ENCODE peak calls at places on chromosomes 6 and 20, in six cellular contexts. Z, S, N, K, B and X are unnamed samples.

GRCh38 chr6:161869491-161869890 is 595.6 kb upstream of the AGPAT4 start:
- DNase-seq in Z (no peak), S (no peak), K (no peak), N (no peak), B (no peak), X (no peak)

GRCh38 chr20:51034461-51034860 is 11.6 kb upstream of the KCNG1 start:
- DNase-seq in S (no peak), N (no peak), B (no peak), K (no peak), Z (no peak), X (no peak)

GRCh38 chr20:40668449-40669228 is 20.4 kb downstream of the MAFB start:
- DNase-seq in B (no peak), K (no peak), N (no peak), S (no peak), Z (no peak), X (no peak)

GRCh38 chr6:163249651-163250101 is 164.8 kb upstream of the QKI start:
- DNase-seq in Z (no peak), K (no peak), N (no peak), B (no peak), S (no peak), X (no peak)

GRCh38 chr6:97925504-97925903 is 642.5 kb upstream of the MMS22L start:
- DNase-seq in Z (no peak), N (no peak), S (no peak), B (no peak), K (no peak), X (peak)

GRCh38 chr6:21431526-21431925 is 162.0 kb upstream of the SOX4 start:
- DNase-seq in B (no peak), K (no peak), N (no peak), S (no peak), Z (no peak), X (no peak)

GRCh38 chr6:100614933-100615332 is 150.2 kb upstream of the SIM1 start:
- DNase-seq in N (no peak), B (no peak), K (no peak), S (no peak), Z (no peak), X (no peak)

GRCh38 chr20:39214778-39215177 is 252.6 kb downstream of the DHX35 start:
- DNase-seq in B (no peak), N (no peak), Z (no peak), K (no peak), S (no peak), X (peak)

GRCh38 chr6:11744753-11745152 is 33.9 kb downstream of the ADTRP start:
- DNase-seq in S (no peak), K (no peak), B (peak), Z (peak), N (peak), X (no peak)

GRCh38 chr6:135637701-135638100 is 140.2 kb upstream of the AHI1 start:
- DNase-seq in N (no peak), Z (peak), S (no peak), B (no peak), K (no peak), X (no peak)

GRCh38 chr20:58718121-58718563 is 25.5 kb downstream of the NPEPL1 start:
- DNase-seq in K (no peak), B (no peak), Z (no peak), S (no peak), N (no peak), X (no peak)

GRCh38 chr20:48287552-48288170 is 502.4 kb upstream of the SULF2 start:
- DNase-seq in Z (no peak), B (peak), K (no peak), N (no peak), S (no peak), X (no peak)

GRCh38 chr6:36386495-36387439 is 702 bp downstream of the ETV7 start:
- DNase-seq in K (peak), S (no peak), Z (peak), B (peak), N (peak), X (peak)

GRCh38 chr6:139888691-139889122 is 514.3 kb upstream of the CITED2 start:
- DNase-seq in N (peak), S (peak), B (no peak), K (peak), Z (peak), X (peak)

GRCh38 chr6:147131728-147132127 is 72.5 kb upstream of the STXBP5 start:
- DNase-seq in K (no peak), S (no peak), Z (peak), B (no peak), N (peak), X (peak)

GRCh38 chr6:154993710-154994109 is 1.4 kb upstream of the TIAM2 start:
- DNase-seq in B (no peak), Z (no peak), K (no peak), S (no peak), N (no peak), X (no peak)

GRCh38 chr6:87904041-87904440 is 143.6 kb upstream of the SPACA1 start:
- DNase-seq in S (no peak), K (no peak), Z (no peak), B (no peak), N (no peak), X (peak)

GRCh38 chr6:157107915-157108651 is 215.2 kb downstream of the TMEM242 start:
- DNase-seq in K (no peak), N (peak), B (peak), Z (peak), S (no peak), X (peak)

GRCh38 chr6:37168163-37168758 is 1.7 kb upstream of the PIM1 start:
- DNase-seq in Z (no peak), S (no peak), N (no peak), K (no peak), B (no peak), X (peak)

GRCh38 chr20:59222982-59223610 is 59.5 kb downstream of the ZNF831 start:
- DNase-seq in B (no peak), S (no peak), N (no peak), K (no peak), Z (no peak), X (no peak)

GRCh38 chr20:37759761-37760209 is 66.0 kb downstream of the CTNNBL1 start:
- DNase-seq in K (no peak), S (no peak), Z (no peak), B (no peak), N (no peak), X (no peak)

GRCh38 chr6:44000164-44000842 is 126.9 kb downstream of the MRPL14 start:
- DNase-seq in N (peak), Z (peak), B (no peak), K (no peak), S (no peak), X (peak)
- H3K18ac ChIP-seq in N (peak), Z (no peak), B (no peak), K (peak), S (peak), X (peak)

DNA sequence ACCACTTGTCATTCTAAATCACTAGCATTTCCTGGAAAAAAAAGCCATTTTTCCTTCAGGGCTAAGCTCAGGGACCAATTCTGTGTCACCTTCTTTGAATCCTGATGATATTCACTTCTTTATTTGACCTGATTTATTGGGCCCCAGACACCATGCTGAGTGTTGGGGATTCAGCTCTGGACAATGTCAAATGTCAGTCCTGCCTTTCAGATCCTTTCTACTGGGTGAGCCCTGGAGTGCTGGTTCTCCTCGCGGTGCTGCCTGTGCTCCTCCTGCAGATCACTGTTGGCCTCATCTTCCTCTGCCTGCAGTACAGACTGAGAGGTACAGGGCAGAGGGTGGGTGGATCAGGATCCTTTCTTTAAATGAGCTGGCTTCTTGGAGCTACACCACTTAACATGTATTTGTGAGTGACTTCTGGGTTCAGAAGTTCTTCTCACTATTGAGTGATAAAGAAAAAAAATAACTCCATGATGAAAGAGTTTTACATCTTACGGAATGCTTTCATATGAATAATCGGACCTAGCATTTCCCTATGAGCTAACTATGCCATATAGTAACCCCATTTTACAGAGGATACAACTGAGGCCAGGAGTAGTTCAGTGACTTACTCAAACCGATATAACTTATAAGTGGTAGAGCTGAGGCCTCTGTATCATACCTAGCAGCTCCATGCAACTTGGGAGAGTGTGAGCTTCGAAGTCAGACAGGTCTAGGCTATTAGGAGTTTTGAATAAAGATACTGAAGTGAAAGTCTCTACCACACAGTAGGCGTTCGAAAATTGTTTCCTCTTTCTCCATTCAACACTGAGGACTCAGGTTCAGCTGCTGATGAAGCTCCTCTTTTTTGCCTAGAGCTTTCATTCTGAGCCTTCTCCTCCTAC is 9.3 kb downstream of the MOG start:
- DNase-seq in B (no peak), N (no peak), K (no peak), S (no peak), Z (no peak), X (peak)
- H2BK120ac ChIP-seq in B (peak), N (no peak), K (peak), S (no peak), Z (no peak), X (no peak)

GRCh38 chr6:3506195-3506594 is 49.3 kb upstream of the SLC22A23 start:
- DNase-seq in S (no peak), N (no peak), Z (no peak), B (no peak), K (no peak), X (no peak)
- H3K4me3 ChIP-seq in S (no peak), N (no peak), Z (no peak), B (no peak), K (no peak), X (no peak)

GRCh38 chr6:31825553-31825952 is 2.0 kb upstream of the HSPA1B start:
- DNase-seq in S (no peak), N (peak), Z (no peak), K (no peak), B (no peak), X (no peak)
- H3K18ac ChIP-seq in S (no peak), N (no peak), Z (no peak), K (no peak), B (no peak), X (no peak)

DNA sequence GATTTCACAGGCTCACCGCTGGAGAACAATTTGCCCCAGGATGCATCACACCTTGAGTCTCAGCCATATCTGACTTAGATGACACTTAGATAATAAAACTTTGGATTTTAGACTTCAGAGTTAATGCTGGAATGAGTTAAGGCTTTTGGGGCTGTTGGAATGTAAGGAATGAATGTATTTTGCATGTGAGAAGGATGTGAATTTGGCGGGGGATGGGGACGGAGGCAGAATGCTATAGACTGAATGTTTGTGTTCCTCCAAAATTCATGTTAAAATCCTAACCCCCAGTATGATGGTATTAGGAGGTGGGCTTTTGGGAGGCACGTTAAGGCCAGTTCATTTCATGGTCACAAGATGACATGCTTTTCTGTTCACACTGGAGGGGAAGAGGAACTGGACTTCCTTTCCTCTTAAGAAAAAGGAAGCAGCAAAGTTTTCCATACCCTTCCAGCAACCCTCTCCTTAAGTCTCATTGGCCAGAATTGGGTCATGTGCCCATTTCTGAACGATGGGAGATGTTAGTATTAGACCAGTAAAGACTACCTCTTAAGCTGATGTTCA is 5.8 kb upstream of the SRXN1 start:
- DNase-seq in K (no peak), B (no peak), Z (no peak), S (no peak), N (no peak), X (peak)
- H2BK120ac ChIP-seq in K (peak), B (no peak), Z (no peak), S (no peak), N (no peak), X (no peak)

GRCh38 chr6:18656506-18656905 is 269.4 kb downstream of the RNF144B start:
- DNase-seq in N (no peak), S (no peak), B (no peak), K (no peak), Z (no peak), X (peak)
- H3K4me3 ChIP-seq in N (no peak), S (no peak), B (no peak), K (no peak), Z (no peak), X (no peak)

GRCh38 chr6:105483492-105483891 is 80.6 kb upstream of the PREP start:
- DNase-seq in K (no peak), N (peak), Z (peak), B (no peak), S (no peak), X (no peak)

GRCh38 chr6:105485456-105485855 is 82.6 kb upstream of the PREP start:
- DNase-seq in Z (no peak), N (no peak), S (no peak), B (no peak), K (no peak), X (peak)

GRCh38 chr6:105484238-105485161 is 81.6 kb upstream of the PREP start:
- DNase-seq in N (peak), K (no peak), Z (peak), B (no peak), S (peak), X (peak)

GRCh38 chr6:105482227-105482839 is 79.5 kb upstream of the PREP start:
- DNase-seq in N (peak), S (no peak), K (no peak), Z (peak), B (no peak), X (no peak)

GRCh38 chr6:105482956-105483355 is 80.1 kb upstream of the PREP start:
- DNase-seq in K (no peak), Z (no peak), N (no peak), S (no peak), B (no peak), X (no peak)
- H3K18ac ChIP-seq in K (no peak), Z (peak), N (no peak), S (no peak), B (no peak), X (no peak)